ENCODE peak calls at places on chromosomes 12 and 14, in six cellular contexts. O is GM18507; N is AG20443; R is lung microvascular endothelial cell; W is glutamatergic neuron; F is central memory CD4-positive, alpha-beta T cell. M is an unnamed sample.

GRCh38 chr12:8033153-8034044 is 883 bp downstream of the FOXJ2 start:
- DNase-seq in O (no peak), N (peak), R (peak), W (peak), F (peak), M (peak)

GRCh38 chr14:49497267-49497666 is 88.9 kb downstream of the RPS29 start:
- DNase-seq in O (no peak), N (no peak), R (no peak), W (no peak), F (no peak), M (no peak)

GRCh38 chr12:105334001-105334400 is 3.5 kb downstream of the C12orf75 start:
- DNase-seq in O (no peak), N (no peak), R (no peak), W (no peak), F (no peak), M (peak)

GRCh38 chr14:68659021-68659931 is 133.6 kb downstream of the ZFP36L1 start:
- DNase-seq in O (no peak), N (no peak), R (no peak), W (no peak), F (no peak), M (no peak)

GRCh38 chr14:63478024-63478423 is 65.2 kb downstream of the PPP2R5E start:
- DNase-seq in O (peak), N (no peak), R (peak), W (no peak), F (peak), M (no peak)

GRCh38 chr14:86357866-86358265 is 827.9 kb downstream of the FLRT2 start:
- DNase-seq in O (no peak), N (no peak), R (no peak), W (no peak), F (no peak), M (no peak)

GRCh38 chr12:2376855-2377657 is 324.3 kb downstream of the CACNA1C start:
- DNase-seq in O (no peak), N (no peak), R (no peak), W (no peak), F (no peak), M (no peak)

GRCh38 chr14:104685216-104685997 is 4.0 kb upstream of the INF2 start:
- DNase-seq in O (no peak), N (no peak), R (no peak), W (no peak), F (no peak), M (no peak)

GRCh38 chr12:57055834-57056233 is 5.9 kb upstream of the MYO1A start:
- DNase-seq in O (no peak), N (peak), R (no peak), W (no peak), F (no peak), M (no peak)

GRCh38 chr14:74400328-74400727 is 25.7 kb downstream of the SYNDIG1L start:
- DNase-seq in O (no peak), N (peak), R (no peak), W (no peak), F (no peak), M (peak)

GRCh38 chr14:28785096-28785952 is 18.7 kb downstream of the FOXG1 start:
- DNase-seq in O (no peak), N (peak), R (no peak), W (peak), F (no peak), M (no peak)

GRCh38 chr14:32537166-32537565 is 208.1 kb downstream of the AKAP6 start:
- DNase-seq in O (no peak), N (no peak), R (no peak), W (no peak), F (no peak), M (no peak)

GRCh38 chr14:95482967-95483842 is 33.2 kb downstream of the SYNE3 start:
- DNase-seq in O (no peak), N (peak), R (peak), W (no peak), F (no peak), M (peak)

GRCh38 chr14:85596562-85596961 is 66.6 kb downstream of the FLRT2 start:
- DNase-seq in O (no peak), N (no peak), R (no peak), W (no peak), F (no peak), M (no peak)

GRCh38 chr14:84425968-84426367 is 1104.0 kb upstream of the FLRT2 start:
- DNase-seq in O (no peak), N (no peak), R (no peak), W (no peak), F (no peak), M (no peak)

GRCh38 chr14:57346741-57347140 is 43.6 kb upstream of the NAA30 start:
- DNase-seq in O (no peak), N (no peak), R (no peak), W (no peak), F (no peak), M (no peak)

GRCh38 chr12:123094349-123095073 is 56.4 kb downstream of the PITPNM2 start:
- DNase-seq in O (no peak), N (peak), R (no peak), W (no peak), F (no peak), M (peak)

GRCh38 chr14:20434701-20435453 is 1.1 kb downstream of the KLHL33 start:
- DNase-seq in O (no peak), N (peak), R (peak), W (peak), F (no peak), M (no peak)

GRCh38 chr12:26286186-26286585 is 90.8 kb downstream of the SSPN start:
- DNase-seq in O (no peak), N (no peak), R (no peak), W (no peak), F (no peak), M (no peak)

GRCh38 chr12:48482198-48482597 is at the start of gene C12orf54:
- DNase-seq in O (no peak), N (no peak), R (no peak), W (no peak), F (no peak), M (no peak)

GRCh38 chr14:89813485-89814080 is 140.9 kb downstream of the EFCAB11 start:
- DNase-seq in O (no peak), N (peak), R (no peak), W (no peak), F (no peak), M (peak)

GRCh38 chr12:124599074-124599999 is 31.9 kb upstream of the NCOR2 start:
- DNase-seq in O (no peak), N (peak), R (no peak), W (no peak), F (no peak), M (peak)